ENCODE peak calls at places on chromosomes 2 and 18, in eight cellular contexts. One of them, this sample, is unnamed.

GRCh38 chr18:70464343-70465114 is 175.7 kb downstream of the SOCS6 start:
- DNase-seq in thoracic aorta: peak
- DNase-seq in B cell: no peak
- DNase-seq in hepatocyte: peak
- DNase-seq in Peyer's patch: peak
- DNase-seq in NCI-H1694 treated with DMSO at 0.1 percent for 48 hours: no peak
- DNase-seq in germinal center: peak
- DNase-seq in cardiac muscle cell: peak
- DNase-seq in this sample: peak

GRCh38 chr2:128714861-128715312 is 396.2 kb upstream of the HS6ST1 start:
- DNase-seq in thoracic aorta: no peak
- DNase-seq in B cell: no peak
- DNase-seq in hepatocyte: no peak
- DNase-seq in Peyer's patch: no peak
- DNase-seq in NCI-H1694 treated with DMSO at 0.1 percent for 48 hours: peak
- DNase-seq in germinal center: no peak
- DNase-seq in cardiac muscle cell: peak
- DNase-seq in this sample: no peak

GRCh38 chr2:3617198-3617890 is 22.4 kb downstream of the COLEC11 start:
- DNase-seq in thoracic aorta: no peak
- DNase-seq in B cell: no peak
- DNase-seq in hepatocyte: no peak
- DNase-seq in Peyer's patch: peak
- DNase-seq in NCI-H1694 treated with DMSO at 0.1 percent for 48 hours: no peak
- DNase-seq in germinal center: no peak
- DNase-seq in cardiac muscle cell: no peak
- DNase-seq in this sample: no peak

GRCh38 chr18:48802543-48803428 is 148.0 kb downstream of the SMAD7 start:
- DNase-seq in thoracic aorta: no peak
- DNase-seq in B cell: peak
- DNase-seq in hepatocyte: peak
- DNase-seq in Peyer's patch: no peak
- DNase-seq in NCI-H1694 treated with DMSO at 0.1 percent for 48 hours: no peak
- DNase-seq in germinal center: no peak
- DNase-seq in cardiac muscle cell: peak
- DNase-seq in this sample: no peak

GRCh38 chr2:20543579-20543887 is 96.7 kb downstream of the RHOB start:
- DNase-seq in thoracic aorta: no peak
- DNase-seq in B cell: no peak
- DNase-seq in hepatocyte: no peak
- DNase-seq in Peyer's patch: no peak
- DNase-seq in NCI-H1694 treated with DMSO at 0.1 percent for 48 hours: peak
- DNase-seq in germinal center: no peak
- DNase-seq in cardiac muscle cell: no peak
- DNase-seq in this sample: no peak

GRCh38 chr2:54574107-54574859 is 118.2 kb downstream of the SPTBN1 start:
- DNase-seq in thoracic aorta: no peak
- DNase-seq in B cell: peak
- DNase-seq in hepatocyte: peak
- DNase-seq in Peyer's patch: peak
- DNase-seq in NCI-H1694 treated with DMSO at 0.1 percent for 48 hours: no peak
- DNase-seq in germinal center: no peak
- DNase-seq in cardiac muscle cell: no peak
- DNase-seq in this sample: no peak

GRCh38 chr2:128986026-128986720 is 667.5 kb upstream of the HS6ST1 start:
- DNase-seq in thoracic aorta: no peak
- DNase-seq in B cell: no peak
- DNase-seq in hepatocyte: no peak
- DNase-seq in Peyer's patch: no peak
- DNase-seq in NCI-H1694 treated with DMSO at 0.1 percent for 48 hours: peak
- DNase-seq in germinal center: no peak
- DNase-seq in cardiac muscle cell: no peak
- DNase-seq in this sample: no peak

GRCh38 chr18:48061781-48062570 is 131.5 kb upstream of the SMAD2 start:
- DNase-seq in thoracic aorta: no peak
- DNase-seq in B cell: no peak
- DNase-seq in hepatocyte: peak
- DNase-seq in Peyer's patch: no peak
- DNase-seq in NCI-H1694 treated with DMSO at 0.1 percent for 48 hours: no peak
- DNase-seq in germinal center: no peak
- DNase-seq in cardiac muscle cell: no peak
- DNase-seq in this sample: no peak

GRCh38 chr2:6832995-6833604 is 32.6 kb downstream of the CMPK2 start:
- DNase-seq in thoracic aorta: no peak
- DNase-seq in B cell: no peak
- DNase-seq in hepatocyte: no peak
- DNase-seq in Peyer's patch: no peak
- DNase-seq in NCI-H1694 treated with DMSO at 0.1 percent for 48 hours: no peak
- DNase-seq in germinal center: no peak
- DNase-seq in cardiac muscle cell: no peak
- DNase-seq in this sample: no peak

GRCh38 chr2:40412456-40412855 is 39.4 kb downstream of the SLC8A1 start:
- DNase-seq in thoracic aorta: no peak
- DNase-seq in B cell: no peak
- DNase-seq in hepatocyte: no peak
- DNase-seq in Peyer's patch: no peak
- DNase-seq in NCI-H1694 treated with DMSO at 0.1 percent for 48 hours: no peak
- DNase-seq in germinal center: no peak
- DNase-seq in cardiac muscle cell: no peak
- DNase-seq in this sample: no peak

GRCh38 chr2:10036095-10036879 is 7.1 kb upstream of the KLF11 start:
- DNase-seq in thoracic aorta: peak
- DNase-seq in B cell: peak
- DNase-seq in hepatocyte: no peak
- DNase-seq in Peyer's patch: no peak
- DNase-seq in NCI-H1694 treated with DMSO at 0.1 percent for 48 hours: peak
- DNase-seq in germinal center: peak
- DNase-seq in cardiac muscle cell: no peak
- DNase-seq in this sample: no peak

GRCh38 chr18:2906522-2907458 is 60.0 kb downstream of the EMILIN2 start:
- DNase-seq in thoracic aorta: no peak
- DNase-seq in B cell: peak
- DNase-seq in hepatocyte: peak
- DNase-seq in Peyer's patch: peak
- DNase-seq in NCI-H1694 treated with DMSO at 0.1 percent for 48 hours: no peak
- DNase-seq in germinal center: peak
- DNase-seq in cardiac muscle cell: peak
- DNase-seq in this sample: peak

GRCh38 chr2:125561302-125561701 is 1094.7 kb upstream of the GYPC start:
- DNase-seq in thoracic aorta: no peak
- DNase-seq in B cell: no peak
- DNase-seq in hepatocyte: no peak
- DNase-seq in Peyer's patch: no peak
- DNase-seq in NCI-H1694 treated with DMSO at 0.1 percent for 48 hours: no peak
- DNase-seq in germinal center: no peak
- DNase-seq in cardiac muscle cell: no peak
- DNase-seq in this sample: no peak

GRCh38 chr2:171798156-171798815 is 95.8 kb downstream of the SLC25A12 start:
- DNase-seq in thoracic aorta: no peak
- DNase-seq in B cell: no peak
- DNase-seq in hepatocyte: no peak
- DNase-seq in Peyer's patch: no peak
- DNase-seq in NCI-H1694 treated with DMSO at 0.1 percent for 48 hours: no peak
- DNase-seq in germinal center: no peak
- DNase-seq in cardiac muscle cell: no peak
- DNase-seq in this sample: no peak

GRCh38 chr2:156037472-156037871 is 295.0 kb downstream of the NR4A2 start:
- DNase-seq in thoracic aorta: no peak
- DNase-seq in B cell: no peak
- DNase-seq in hepatocyte: peak
- DNase-seq in Peyer's patch: no peak
- DNase-seq in NCI-H1694 treated with DMSO at 0.1 percent for 48 hours: no peak
- DNase-seq in germinal center: no peak
- DNase-seq in cardiac muscle cell: no peak
- DNase-seq in this sample: no peak

GRCh38 chr2:17441790-17442189 is 76.5 kb downstream of the RAD51AP2 start:
- DNase-seq in thoracic aorta: no peak
- DNase-seq in B cell: no peak
- DNase-seq in hepatocyte: no peak
- DNase-seq in Peyer's patch: no peak
- DNase-seq in NCI-H1694 treated with DMSO at 0.1 percent for 48 hours: no peak
- DNase-seq in germinal center: no peak
- DNase-seq in cardiac muscle cell: no peak
- DNase-seq in this sample: no peak

GRCh38 chr2:236720974-236721600 is 151.5 kb downstream of the ACKR3 start:
- DNase-seq in thoracic aorta: no peak
- DNase-seq in B cell: no peak
- DNase-seq in hepatocyte: no peak
- DNase-seq in Peyer's patch: no peak
- DNase-seq in NCI-H1694 treated with DMSO at 0.1 percent for 48 hours: peak
- DNase-seq in germinal center: no peak
- DNase-seq in cardiac muscle cell: no peak
- DNase-seq in this sample: no peak

GRCh38 chr2:169768262-169768995 is 30.2 kb upstream of the SSB start:
- DNase-seq in thoracic aorta: no peak
- DNase-seq in B cell: no peak
- DNase-seq in hepatocyte: no peak
- DNase-seq in Peyer's patch: peak
- DNase-seq in NCI-H1694 treated with DMSO at 0.1 percent for 48 hours: no peak
- DNase-seq in germinal center: peak
- DNase-seq in cardiac muscle cell: no peak
- DNase-seq in this sample: peak

GRCh38 chr2:33443272-33443829 is 33.1 kb upstream of the RASGRP3 start:
- DNase-seq in thoracic aorta: no peak
- DNase-seq in B cell: no peak
- DNase-seq in hepatocyte: no peak
- DNase-seq in Peyer's patch: no peak
- DNase-seq in NCI-H1694 treated with DMSO at 0.1 percent for 48 hours: no peak
- DNase-seq in germinal center: no peak
- DNase-seq in cardiac muscle cell: no peak
- DNase-seq in this sample: no peak

GRCh38 chr18:13379062-13379800 is 160.7 kb downstream of the LDLRAD4 start:
- DNase-seq in thoracic aorta: no peak
- DNase-seq in B cell: no peak
- DNase-seq in hepatocyte: no peak
- DNase-seq in Peyer's patch: no peak
- DNase-seq in NCI-H1694 treated with DMSO at 0.1 percent for 48 hours: no peak
- DNase-seq in germinal center: no peak
- DNase-seq in cardiac muscle cell: peak
- DNase-seq in this sample: no peak

GRCh38 chr18:48990497-48991298 is 39.9 kb upstream of the SMAD7 start:
- DNase-seq in thoracic aorta: peak
- DNase-seq in B cell: no peak
- DNase-seq in hepatocyte: peak
- DNase-seq in Peyer's patch: no peak
- DNase-seq in NCI-H1694 treated with DMSO at 0.1 percent for 48 hours: no peak
- DNase-seq in germinal center: no peak
- DNase-seq in cardiac muscle cell: no peak
- DNase-seq in this sample: no peak

GRCh38 chr2:215749092-215749957 is 264.0 kb downstream of the MREG start:
- DNase-seq in thoracic aorta: peak
- DNase-seq in B cell: no peak
- DNase-seq in hepatocyte: peak
- DNase-seq in Peyer's patch: peak
- DNase-seq in NCI-H1694 treated with DMSO at 0.1 percent for 48 hours: no peak
- DNase-seq in germinal center: no peak
- DNase-seq in cardiac muscle cell: no peak
- DNase-seq in this sample: no peak

GRCh38 chr18:38972571-38972970 is 1407.0 kb upstream of the CELF4 start:
- DNase-seq in thoracic aorta: no peak
- DNase-seq in B cell: no peak
- DNase-seq in hepatocyte: no peak
- DNase-seq in Peyer's patch: no peak
- DNase-seq in NCI-H1694 treated with DMSO at 0.1 percent for 48 hours: no peak
- DNase-seq in germinal center: no peak
- DNase-seq in cardiac muscle cell: no peak
- DNase-seq in this sample: no peak

GRCh38 chr2:232436381-232437129 is 19.4 kb upstream of the ALPI start:
- DNase-seq in thoracic aorta: no peak
- DNase-seq in B cell: no peak
- DNase-seq in hepatocyte: peak
- DNase-seq in Peyer's patch: no peak
- DNase-seq in NCI-H1694 treated with DMSO at 0.1 percent for 48 hours: no peak
- DNase-seq in germinal center: no peak
- DNase-seq in cardiac muscle cell: no peak
- DNase-seq in this sample: no peak

GRCh38 chr2:19738707-19739106 is 163.1 kb downstream of the TTC32 start:
- DNase-seq in thoracic aorta: no peak
- DNase-seq in B cell: no peak
- DNase-seq in hepatocyte: no peak
- DNase-seq in Peyer's patch: no peak
- DNase-seq in NCI-H1694 treated with DMSO at 0.1 percent for 48 hours: no peak
- DNase-seq in germinal center: no peak
- DNase-seq in cardiac muscle cell: no peak
- DNase-seq in this sample: no peak

GRCh38 chr2:215535125-215535668 is 99.3 kb upstream of the FN1 start:
- DNase-seq in thoracic aorta: no peak
- DNase-seq in B cell: no peak
- DNase-seq in hepatocyte: peak
- DNase-seq in Peyer's patch: no peak
- DNase-seq in NCI-H1694 treated with DMSO at 0.1 percent for 48 hours: no peak
- DNase-seq in germinal center: no peak
- DNase-seq in cardiac muscle cell: no peak
- DNase-seq in this sample: no peak

GRCh38 chr2:675982-676646 is 1.1 kb downstream of the TMEM18 start:
- DNase-seq in thoracic aorta: no peak
- DNase-seq in B cell: peak
- DNase-seq in hepatocyte: peak
- DNase-seq in Peyer's patch: peak
- DNase-seq in NCI-H1694 treated with DMSO at 0.1 percent for 48 hours: no peak
- DNase-seq in germinal center: peak
- DNase-seq in cardiac muscle cell: no peak
- DNase-seq in this sample: no peak

GRCh38 chr2:191844706-191845105 is 2.2 kb downstream of the CAVIN2 start:
- DNase-seq in thoracic aorta: no peak
- DNase-seq in B cell: no peak
- DNase-seq in hepatocyte: no peak
- DNase-seq in Peyer's patch: no peak
- DNase-seq in NCI-H1694 treated with DMSO at 0.1 percent for 48 hours: no peak
- DNase-seq in germinal center: no peak
- DNase-seq in cardiac muscle cell: no peak
- DNase-seq in this sample: no peak

GRCh38 chr2:127270663-127271062 is 23.3 kb downstream of the ERCC3 start:
- DNase-seq in thoracic aorta: no peak
- DNase-seq in B cell: no peak
- DNase-seq in hepatocyte: no peak
- DNase-seq in Peyer's patch: no peak
- DNase-seq in NCI-H1694 treated with DMSO at 0.1 percent for 48 hours: no peak
- DNase-seq in germinal center: no peak
- DNase-seq in cardiac muscle cell: no peak
- DNase-seq in this sample: no peak

GRCh38 chr2:109523536-109524361 is 90.0 kb downstream of the SEPTIN10 start:
- DNase-seq in thoracic aorta: no peak
- DNase-seq in B cell: peak
- DNase-seq in hepatocyte: no peak
- DNase-seq in Peyer's patch: no peak
- DNase-seq in NCI-H1694 treated with DMSO at 0.1 percent for 48 hours: no peak
- DNase-seq in germinal center: no peak
- DNase-seq in cardiac muscle cell: no peak
- DNase-seq in this sample: no peak

GRCh38 chr2:240208631-240209211 is 68.3 kb upstream of the OTOS start:
- DNase-seq in thoracic aorta: no peak
- DNase-seq in B cell: no peak
- DNase-seq in hepatocyte: no peak
- DNase-seq in Peyer's patch: no peak
- DNase-seq in NCI-H1694 treated with DMSO at 0.1 percent for 48 hours: no peak
- DNase-seq in germinal center: no peak
- DNase-seq in cardiac muscle cell: no peak
- DNase-seq in this sample: no peak

GRCh38 chr2:3242747-3243369 is 134.8 kb downstream of the EIPR1 start:
- DNase-seq in thoracic aorta: no peak
- DNase-seq in B cell: peak
- DNase-seq in hepatocyte: no peak
- DNase-seq in Peyer's patch: no peak
- DNase-seq in NCI-H1694 treated with DMSO at 0.1 percent for 48 hours: no peak
- DNase-seq in germinal center: peak
- DNase-seq in cardiac muscle cell: no peak
- DNase-seq in this sample: no peak

GRCh38 chr18:73893879-73894278 is 253.8 kb downstream of the FBXO15 start:
- DNase-seq in thoracic aorta: no peak
- DNase-seq in B cell: no peak
- DNase-seq in hepatocyte: no peak
- DNase-seq in Peyer's patch: no peak
- DNase-seq in NCI-H1694 treated with DMSO at 0.1 percent for 48 hours: no peak
- DNase-seq in germinal center: no peak
- DNase-seq in cardiac muscle cell: no peak
- DNase-seq in this sample: no peak

GRCh38 chr2:170573660-170574059 is 141.5 kb upstream of the SP5 start:
- DNase-seq in thoracic aorta: no peak
- DNase-seq in B cell: no peak
- DNase-seq in hepatocyte: no peak
- DNase-seq in Peyer's patch: no peak
- DNase-seq in NCI-H1694 treated with DMSO at 0.1 percent for 48 hours: no peak
- DNase-seq in germinal center: no peak
- DNase-seq in cardiac muscle cell: no peak
- DNase-seq in this sample: no peak